ENCODE peak calls at places on chromosomes 11 and 22, in six cellular contexts. Y, R, N, V, D and E are unnamed samples.

GRCh38 chr11:1837171-1838076 is 1.4 kb upstream of the TNNI2 start:
- DNase-seq in V (peak), Y (peak), R (peak), N (peak), D (no peak), E (peak)

GRCh38 chr11:116329354-116330090 is 443.3 kb downstream of the BUD13 start:
- DNase-seq in N (no peak), Y (no peak), V (no peak), D (no peak), R (no peak), E (no peak)

GRCh38 chr11:34165786-34166557 is 60.5 kb downstream of the NAT10 start:
- DNase-seq in R (no peak), D (no peak), V (no peak), N (peak), Y (no peak), E (no peak)

GRCh38 chr11:27861706-27862430 is 161.6 kb upstream of the BDNF start:
- DNase-seq in N (no peak), D (no peak), Y (no peak), V (no peak), R (no peak), E (no peak)

GRCh38 chr11:43870981-43871550 is 9.6 kb upstream of the ALKBH3 start:
- DNase-seq in R (no peak), D (no peak), V (no peak), Y (no peak), N (no peak), E (no peak)

GRCh38 chr11:35491231-35491871 is 34.1 kb downstream of the PAMR1 start:
- DNase-seq in Y (no peak), N (no peak), V (no peak), D (no peak), R (no peak), E (no peak)

GRCh38 chr11:110883266-110883665 is 171.0 kb upstream of the ARHGAP20 start:
- DNase-seq in R (no peak), D (no peak), Y (no peak), N (no peak), V (no peak), E (no peak)

GRCh38 chr11:133810766-133811165 is 34.5 kb downstream of the SPATA19 start:
- DNase-seq in N (no peak), D (no peak), V (no peak), R (no peak), Y (no peak), E (no peak)

GRCh38 chr22:43255299-43255698 is 68.4 kb upstream of the TTLL12 start:
- DNase-seq in Y (no peak), V (no peak), N (no peak), R (no peak), D (no peak), E (no peak)

GRCh38 chr11:121198491-121198890 is 94.1 kb upstream of the SC5D start:
- DNase-seq in R (no peak), N (no peak), Y (no peak), V (no peak), D (no peak), E (no peak)

GRCh38 chr11:79081441-79082124 is 359.2 kb downstream of the TENM4 start:
- DNase-seq in Y (no peak), V (no peak), R (no peak), N (no peak), D (no peak), E (no peak)

GRCh38 chr11:123211134-123211879 is 16.3 kb upstream of the CLMP start:
- DNase-seq in N (peak), R (no peak), D (no peak), Y (no peak), V (no peak), E (no peak)

GRCh38 chr11:103537904-103538502 is 428.8 kb downstream of the DYNC2H1 start:
- DNase-seq in R (no peak), N (peak), V (no peak), D (no peak), Y (no peak), E (no peak)

GRCh38 chr11:93166867-93167266 is 30.9 kb downstream of the SLC36A4 start:
- DNase-seq in D (no peak), V (no peak), Y (no peak), N (no peak), R (no peak), E (no peak)

GRCh38 chr11:68375337-68375736 is 62.9 kb downstream of the LRP5 start:
- DNase-seq in D (no peak), Y (no peak), N (no peak), R (no peak), V (no peak), E (no peak)

DNA sequence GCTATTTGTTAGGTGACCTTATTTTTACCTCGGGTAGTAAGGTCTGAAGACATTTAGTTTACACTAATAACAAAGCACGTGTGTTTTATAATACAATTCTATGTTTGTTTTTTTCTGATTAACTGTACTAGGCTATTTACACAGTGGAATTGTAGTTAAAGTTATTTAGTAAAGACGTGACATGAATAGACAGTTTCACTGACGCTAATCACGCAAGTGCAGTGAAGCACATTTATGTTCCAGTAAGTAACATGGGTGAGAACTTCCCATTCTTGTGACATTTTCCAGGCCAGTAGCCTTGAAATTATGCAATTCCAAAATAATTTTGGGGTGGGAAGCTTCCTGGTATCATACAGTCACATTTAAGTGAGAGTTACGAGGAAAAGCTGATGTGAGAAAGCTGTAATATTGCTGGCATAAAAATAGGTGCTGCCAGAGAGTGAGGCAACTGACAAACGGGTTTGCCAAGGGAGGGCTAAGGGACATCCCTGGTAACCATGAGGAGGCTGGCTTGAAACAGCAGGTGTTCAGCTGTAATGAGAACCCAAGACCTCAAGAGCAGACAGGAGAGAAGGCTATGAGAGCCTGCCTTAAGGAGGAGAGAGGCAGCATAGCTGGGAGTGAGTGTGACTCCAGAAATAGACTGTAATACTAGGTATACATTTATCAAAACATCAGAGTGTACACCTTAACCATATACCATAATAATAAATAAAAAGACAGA is 378.8 kb downstream of the DCDC1 start:
- DNase-seq in Y (no peak), R (no peak), D (no peak), N (no peak), V (no peak), E (no peak)
- TF ChIP-seq TAF1 in Y (no peak), R (no peak), D (no peak), N (no peak), V (no peak), E (no peak)

GRCh38 chr22:49533886-49534285 is 293.8 kb downstream of the BRD1 start:
- DNase-seq in Y (no peak), N (no peak), V (no peak), R (no peak), D (no peak), E (no peak)
- TF ChIP-seq TAF1 in Y (no peak), N (no peak), V (no peak), R (no peak), D (no peak), E (no peak)

DNA sequence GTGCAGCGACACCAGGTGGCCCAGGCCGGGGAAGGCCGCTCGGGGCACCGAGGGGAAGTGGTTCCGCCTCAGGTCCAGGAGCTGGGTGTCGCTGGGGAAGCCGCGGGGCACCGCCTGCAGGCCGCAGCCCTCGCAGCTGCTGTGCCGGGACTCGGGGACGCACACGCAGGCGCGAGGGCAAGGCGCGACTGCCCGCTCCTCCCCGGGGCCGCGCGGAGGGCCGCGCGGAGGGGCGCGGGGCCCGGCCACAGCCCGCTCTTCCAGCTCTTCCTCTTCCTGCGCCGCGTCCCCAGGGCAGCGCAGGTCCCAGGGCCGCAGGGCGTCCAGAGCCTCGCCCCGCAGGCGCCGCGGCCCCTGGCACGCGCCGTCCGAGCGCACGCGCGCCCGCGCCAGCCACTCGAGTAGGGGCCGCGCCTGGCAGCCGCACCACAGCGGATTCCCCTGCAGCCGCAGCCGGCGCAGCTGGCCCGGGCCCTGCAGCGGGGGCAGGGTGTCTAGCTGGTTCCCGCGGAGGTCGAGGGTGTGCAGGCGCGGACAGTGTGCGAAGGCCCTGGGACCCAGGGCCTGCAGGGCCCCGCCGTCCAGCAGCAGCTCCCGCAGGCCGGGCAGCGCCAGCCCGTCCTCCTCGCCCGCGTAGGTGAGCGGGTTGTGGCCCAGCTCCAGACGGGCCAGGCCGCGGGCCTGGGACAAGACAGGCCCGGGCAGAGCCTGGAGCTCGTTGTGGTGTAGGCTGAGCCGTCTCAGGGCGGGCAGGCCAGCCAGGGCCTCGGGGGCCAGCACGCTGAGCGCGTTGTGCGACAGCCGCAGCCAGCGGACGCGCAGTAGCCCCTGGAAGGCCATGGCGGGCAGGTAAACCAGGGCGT is 2.8 kb downstream of the CHADL start:
- DNase-seq in R (peak), V (no peak), N (peak), Y (no peak), D (peak), E (peak)
- TF ChIP-seq TAF1 in R (no peak), V (no peak), N (no peak), Y (peak), D (no peak), E (no peak)

GRCh38 chr22:46985507-46985882 is 223.0 kb downstream of the TBC1D22A start:
- DNase-seq in Y (no peak), N (no peak), R (no peak), V (no peak), D (no peak), E (no peak)
- TF ChIP-seq TAF1 in Y (no peak), N (no peak), R (no peak), V (no peak), D (no peak), E (no peak)

DNA sequence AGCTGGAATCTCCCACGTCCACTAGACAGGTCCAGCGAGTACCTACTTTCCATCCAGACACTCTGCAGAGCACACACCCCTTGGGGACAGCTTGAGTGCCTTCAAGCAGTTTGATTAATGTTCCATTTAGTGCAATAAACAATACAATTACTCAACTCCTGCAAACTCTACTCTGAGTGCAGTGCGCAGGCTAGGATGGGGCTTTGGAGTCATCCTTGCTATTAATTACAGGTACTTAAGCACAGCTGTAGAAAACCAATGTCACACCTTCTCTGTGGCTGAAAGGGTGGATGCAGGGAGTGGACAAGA is 82.6 kb downstream of the MN1 start:
- DNase-seq in V (no peak), Y (no peak), R (no peak), N (no peak), D (no peak), E (no peak)
- TF ChIP-seq TAF1 in V (no peak), Y (no peak), R (no peak), N (no peak), D (no peak), E (no peak)

GRCh38 chr11:119474682-119475596 is 52.0 kb upstream of the THY1 start:
- DNase-seq in D (no peak), N (peak), V (peak), R (no peak), Y (no peak), E (no peak)
- TF ChIP-seq TAF1 in D (no peak), N (no peak), V (no peak), R (no peak), Y (no peak), E (no peak)

DNA sequence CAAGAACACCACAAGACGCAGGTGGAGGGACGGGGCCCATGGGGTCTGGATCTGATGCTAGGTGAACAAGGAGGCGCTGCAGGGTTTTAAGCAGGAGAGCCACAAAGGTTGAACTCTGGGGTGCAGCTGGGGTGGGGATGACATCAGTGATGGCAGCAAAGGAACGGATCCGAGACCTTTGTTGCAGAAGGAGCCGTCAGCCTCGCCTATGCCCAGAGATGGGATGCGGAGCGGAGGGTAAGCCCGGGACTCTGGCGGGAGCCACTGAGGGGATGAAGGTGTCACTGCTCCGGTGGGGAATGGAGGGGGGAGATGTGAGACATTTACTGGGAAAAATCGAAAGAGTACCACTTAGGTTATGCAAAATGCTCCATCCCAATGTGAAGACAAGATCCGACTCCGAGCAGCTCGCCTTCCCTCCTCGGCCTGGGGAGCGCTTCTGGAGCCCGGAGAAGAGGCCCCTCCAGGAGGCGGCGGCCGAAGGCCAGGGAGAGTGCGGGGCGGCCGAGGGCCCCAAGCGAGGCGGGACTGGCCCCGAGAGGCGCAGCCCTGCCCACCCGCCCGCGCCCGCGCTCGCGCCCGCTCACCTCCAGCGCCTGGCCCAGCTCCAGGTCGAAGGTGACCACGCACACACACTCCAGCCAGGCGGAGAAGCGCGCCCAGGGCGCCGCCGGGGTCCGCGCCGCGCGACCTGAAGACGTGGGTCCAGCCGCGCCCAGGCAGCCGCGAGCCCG is 420 bp downstream of the DENND6B start:
- DNase-seq in Y (no peak), N (peak), R (no peak), D (no peak), V (no peak), E (no peak)
- TF ChIP-seq TAF1 in Y (no peak), N (no peak), R (no peak), D (no peak), V (no peak), E (no peak)